ENCODE peak calls at places on chromosome 2, in nine cellular contexts. One of them, this sample, is unnamed.

GRCh38 chr2:164569334-164569733 is 51.9 kb downstream of the GRB14 start:
- DNase-seq in NCI-H748 treated with DMSO at 0.1 percent for 48 hours: no peak
- DNase-seq in psoas muscle: no peak
- DNase-seq in stimulated activated CD4-positive, alpha-beta T cell treated with anti-CD3 and anti-CD28 coated beads, TNF-alpha, amount 100 ng/mL, for 4 hours: no peak
- DNase-seq in activated CD4-positive, alpha-beta T cell treated with anti-CD3 and anti-CD28 coated beads, Interleukin-2, amount 10 ng/mL, durations not matched to agents 7 days and 5 days: no peak
- DNase-seq in KG1: no peak
- DNase-seq in left ventricle myocardium inferior: no peak
- DNase-seq in A549: no peak
- DNase-seq in WTC11: no peak
- DNase-seq in this sample: no peak

GRCh38 chr2:127173073-127173472 is 47.0 kb downstream of the CYP27C1 start:
- DNase-seq in A549: no peak
- DNase-seq in NCI-H748 treated with DMSO at 0.1 percent for 48 hours: no peak
- DNase-seq in KG1: no peak
- DNase-seq in stimulated activated CD4-positive, alpha-beta T cell treated with anti-CD3 and anti-CD28 coated beads, TNF-alpha, amount 100 ng/mL, for 4 hours: no peak
- DNase-seq in psoas muscle: peak
- DNase-seq in WTC11: no peak
- DNase-seq in activated CD4-positive, alpha-beta T cell treated with anti-CD3 and anti-CD28 coated beads, Interleukin-2, amount 10 ng/mL, durations not matched to agents 7 days and 5 days: no peak
- DNase-seq in left ventricle myocardium inferior: peak
- DNase-seq in this sample: peak

GRCh38 chr2:11612553-11613215 is 57.3 kb downstream of the NTSR2 start:
- DNase-seq in WTC11: no peak
- DNase-seq in KG1: no peak
- DNase-seq in A549: no peak
- DNase-seq in activated CD4-positive, alpha-beta T cell treated with anti-CD3 and anti-CD28 coated beads, Interleukin-2, amount 10 ng/mL, durations not matched to agents 7 days and 5 days: no peak
- DNase-seq in stimulated activated CD4-positive, alpha-beta T cell treated with anti-CD3 and anti-CD28 coated beads, TNF-alpha, amount 100 ng/mL, for 4 hours: no peak
- DNase-seq in psoas muscle: no peak
- DNase-seq in left ventricle myocardium inferior: no peak
- DNase-seq in NCI-H748 treated with DMSO at 0.1 percent for 48 hours: no peak
- DNase-seq in this sample: no peak

GRCh38 chr2:240918258-240919091 is 12.3 kb downstream of the CROCC2 start:
- DNase-seq in stimulated activated CD4-positive, alpha-beta T cell treated with anti-CD3 and anti-CD28 coated beads, TNF-alpha, amount 100 ng/mL, for 4 hours: no peak
- DNase-seq in activated CD4-positive, alpha-beta T cell treated with anti-CD3 and anti-CD28 coated beads, Interleukin-2, amount 10 ng/mL, durations not matched to agents 7 days and 5 days: no peak
- DNase-seq in A549: no peak
- DNase-seq in left ventricle myocardium inferior: peak
- DNase-seq in KG1: no peak
- DNase-seq in psoas muscle: peak
- DNase-seq in WTC11: peak
- DNase-seq in NCI-H748 treated with DMSO at 0.1 percent for 48 hours: no peak
- DNase-seq in this sample: no peak

GRCh38 chr2:52264488-52264887 is 1232.6 kb upstream of the NRXN1 start:
- DNase-seq in WTC11: no peak
- DNase-seq in left ventricle myocardium inferior: no peak
- DNase-seq in A549: no peak
- DNase-seq in NCI-H748 treated with DMSO at 0.1 percent for 48 hours: peak
- DNase-seq in stimulated activated CD4-positive, alpha-beta T cell treated with anti-CD3 and anti-CD28 coated beads, TNF-alpha, amount 100 ng/mL, for 4 hours: no peak
- DNase-seq in psoas muscle: no peak
- DNase-seq in activated CD4-positive, alpha-beta T cell treated with anti-CD3 and anti-CD28 coated beads, Interleukin-2, amount 10 ng/mL, durations not matched to agents 7 days and 5 days: no peak
- DNase-seq in KG1: no peak
- DNase-seq in this sample: no peak

GRCh38 chr2:8496079-8496478 is 185.8 kb upstream of the ID2 start:
- DNase-seq in psoas muscle: no peak
- DNase-seq in activated CD4-positive, alpha-beta T cell treated with anti-CD3 and anti-CD28 coated beads, Interleukin-2, amount 10 ng/mL, durations not matched to agents 7 days and 5 days: no peak
- DNase-seq in left ventricle myocardium inferior: no peak
- DNase-seq in NCI-H748 treated with DMSO at 0.1 percent for 48 hours: no peak
- DNase-seq in stimulated activated CD4-positive, alpha-beta T cell treated with anti-CD3 and anti-CD28 coated beads, TNF-alpha, amount 100 ng/mL, for 4 hours: no peak
- DNase-seq in A549: no peak
- DNase-seq in WTC11: no peak
- DNase-seq in KG1: no peak
- DNase-seq in this sample: no peak

GRCh38 chr2:98348066-98348561 is 1.9 kb downstream of the CNGA3 start:
- DNase-seq in left ventricle myocardium inferior: no peak
- DNase-seq in KG1: no peak
- DNase-seq in A549: no peak
- DNase-seq in NCI-H748 treated with DMSO at 0.1 percent for 48 hours: peak
- DNase-seq in stimulated activated CD4-positive, alpha-beta T cell treated with anti-CD3 and anti-CD28 coated beads, TNF-alpha, amount 100 ng/mL, for 4 hours: no peak
- DNase-seq in psoas muscle: no peak
- DNase-seq in WTC11: peak
- DNase-seq in activated CD4-positive, alpha-beta T cell treated with anti-CD3 and anti-CD28 coated beads, Interleukin-2, amount 10 ng/mL, durations not matched to agents 7 days and 5 days: no peak
- DNase-seq in this sample: no peak

GRCh38 chr2:236988690-236989639 is 96.7 kb upstream of the COPS8 start:
- DNase-seq in psoas muscle: peak
- DNase-seq in WTC11: no peak
- DNase-seq in stimulated activated CD4-positive, alpha-beta T cell treated with anti-CD3 and anti-CD28 coated beads, TNF-alpha, amount 100 ng/mL, for 4 hours: no peak
- DNase-seq in A549: no peak
- DNase-seq in activated CD4-positive, alpha-beta T cell treated with anti-CD3 and anti-CD28 coated beads, Interleukin-2, amount 10 ng/mL, durations not matched to agents 7 days and 5 days: no peak
- DNase-seq in KG1: no peak
- DNase-seq in NCI-H748 treated with DMSO at 0.1 percent for 48 hours: no peak
- DNase-seq in left ventricle myocardium inferior: peak
- DNase-seq in this sample: no peak

GRCh38 chr2:65240657-65241056 is 13.0 kb downstream of the ACTR2 start:
- DNase-seq in A549: no peak
- DNase-seq in stimulated activated CD4-positive, alpha-beta T cell treated with anti-CD3 and anti-CD28 coated beads, TNF-alpha, amount 100 ng/mL, for 4 hours: no peak
- DNase-seq in WTC11: no peak
- DNase-seq in activated CD4-positive, alpha-beta T cell treated with anti-CD3 and anti-CD28 coated beads, Interleukin-2, amount 10 ng/mL, durations not matched to agents 7 days and 5 days: no peak
- DNase-seq in NCI-H748 treated with DMSO at 0.1 percent for 48 hours: no peak
- DNase-seq in left ventricle myocardium inferior: no peak
- DNase-seq in KG1: no peak
- DNase-seq in psoas muscle: no peak
- DNase-seq in this sample: peak

GRCh38 chr2:60329225-60329624 is 224.2 kb downstream of the BCL11A start:
- DNase-seq in stimulated activated CD4-positive, alpha-beta T cell treated with anti-CD3 and anti-CD28 coated beads, TNF-alpha, amount 100 ng/mL, for 4 hours: no peak
- DNase-seq in KG1: no peak
- DNase-seq in NCI-H748 treated with DMSO at 0.1 percent for 48 hours: no peak
- DNase-seq in A549: no peak
- DNase-seq in WTC11: no peak
- DNase-seq in left ventricle myocardium inferior: no peak
- DNase-seq in activated CD4-positive, alpha-beta T cell treated with anti-CD3 and anti-CD28 coated beads, Interleukin-2, amount 10 ng/mL, durations not matched to agents 7 days and 5 days: no peak
- DNase-seq in psoas muscle: no peak
- DNase-seq in this sample: no peak

GRCh38 chr2:74708296-74708695 is 54.2 kb downstream of the SEMA4F start:
- DNase-seq in stimulated activated CD4-positive, alpha-beta T cell treated with anti-CD3 and anti-CD28 coated beads, TNF-alpha, amount 100 ng/mL, for 4 hours: no peak
- DNase-seq in WTC11: no peak
- DNase-seq in activated CD4-positive, alpha-beta T cell treated with anti-CD3 and anti-CD28 coated beads, Interleukin-2, amount 10 ng/mL, durations not matched to agents 7 days and 5 days: no peak
- DNase-seq in NCI-H748 treated with DMSO at 0.1 percent for 48 hours: no peak
- DNase-seq in left ventricle myocardium inferior: no peak
- DNase-seq in psoas muscle: peak
- DNase-seq in A549: no peak
- DNase-seq in KG1: no peak
- DNase-seq in this sample: no peak

GRCh38 chr2:26978061-26978596 is 7.7 kb downstream of the MAPRE3 start:
- DNase-seq in activated CD4-positive, alpha-beta T cell treated with anti-CD3 and anti-CD28 coated beads, Interleukin-2, amount 10 ng/mL, durations not matched to agents 7 days and 5 days: no peak
- DNase-seq in left ventricle myocardium inferior: peak
- DNase-seq in WTC11: no peak
- DNase-seq in NCI-H748 treated with DMSO at 0.1 percent for 48 hours: peak
- DNase-seq in stimulated activated CD4-positive, alpha-beta T cell treated with anti-CD3 and anti-CD28 coated beads, TNF-alpha, amount 100 ng/mL, for 4 hours: no peak
- DNase-seq in KG1: no peak
- DNase-seq in A549: no peak
- DNase-seq in psoas muscle: peak
- DNase-seq in this sample: no peak

GRCh38 chr2:63545023-63545422 is 43.3 kb downstream of the WDPCP start:
- DNase-seq in A549: no peak
- DNase-seq in activated CD4-positive, alpha-beta T cell treated with anti-CD3 and anti-CD28 coated beads, Interleukin-2, amount 10 ng/mL, durations not matched to agents 7 days and 5 days: no peak
- DNase-seq in KG1: no peak
- DNase-seq in left ventricle myocardium inferior: no peak
- DNase-seq in stimulated activated CD4-positive, alpha-beta T cell treated with anti-CD3 and anti-CD28 coated beads, TNF-alpha, amount 100 ng/mL, for 4 hours: no peak
- DNase-seq in NCI-H748 treated with DMSO at 0.1 percent for 48 hours: no peak
- DNase-seq in WTC11: no peak
- DNase-seq in psoas muscle: no peak
- DNase-seq in this sample: no peak

GRCh38 chr2:241770185-241770935 is 6.3 kb upstream of the GAL3ST2 start:
- DNase-seq in NCI-H748 treated with DMSO at 0.1 percent for 48 hours: no peak
- DNase-seq in left ventricle myocardium inferior: no peak
- DNase-seq in activated CD4-positive, alpha-beta T cell treated with anti-CD3 and anti-CD28 coated beads, Interleukin-2, amount 10 ng/mL, durations not matched to agents 7 days and 5 days: no peak
- DNase-seq in WTC11: peak
- DNase-seq in psoas muscle: no peak
- DNase-seq in A549: no peak
- DNase-seq in stimulated activated CD4-positive, alpha-beta T cell treated with anti-CD3 and anti-CD28 coated beads, TNF-alpha, amount 100 ng/mL, for 4 hours: no peak
- DNase-seq in KG1: no peak
- DNase-seq in this sample: no peak

GRCh38 chr2:218406209-218406948 is 6.7 kb downstream of the CTDSP1 start:
- DNase-seq in NCI-H748 treated with DMSO at 0.1 percent for 48 hours: peak
- DNase-seq in WTC11: peak
- DNase-seq in stimulated activated CD4-positive, alpha-beta T cell treated with anti-CD3 and anti-CD28 coated beads, TNF-alpha, amount 100 ng/mL, for 4 hours: peak
- DNase-seq in activated CD4-positive, alpha-beta T cell treated with anti-CD3 and anti-CD28 coated beads, Interleukin-2, amount 10 ng/mL, durations not matched to agents 7 days and 5 days: peak
- DNase-seq in psoas muscle: peak
- DNase-seq in KG1: peak
- DNase-seq in A549: peak
- DNase-seq in left ventricle myocardium inferior: peak
- DNase-seq in this sample: peak